ENCODE peak calls at places on chromosomes 5 and 9, in eight cellular contexts. One of them, this sample, is unnamed.

GRCh38 chr9:69919461-69920061 is 98.9 kb downstream of the CFAP95 start:
- DNase-seq in right cardiac atrium: no peak
- DNase-seq in progenitor cell of endocrine pancreas: no peak
- DNase-seq in activated CD4-positive, alpha-beta T cell treated with anti-CD3 and anti-CD28 coated beads, Interleukin-2, amount 50 U/mL, for 24 hours: peak; percentile 4
- DNase-seq in nucleus accumbens: no peak
- DNase-seq in mesendoderm: peak; percentile 60
- DNase-seq in lung: no peak
- DNase-seq in HTR-8/SVneo: peak; percentile 59
- DNase-seq in this sample: no peak

GRCh38 chr5:131792900-131793299 is 3.9 kb downstream of the FNIP1 start:
- DNase-seq in progenitor cell of endocrine pancreas: no peak
- DNase-seq in lung: no peak
- DNase-seq in nucleus accumbens: no peak
- DNase-seq in right cardiac atrium: no peak
- DNase-seq in mesendoderm: no peak
- DNase-seq in activated CD4-positive, alpha-beta T cell treated with anti-CD3 and anti-CD28 coated beads, Interleukin-2, amount 50 U/mL, for 24 hours: no peak
- DNase-seq in HTR-8/SVneo: no peak
- DNase-seq in this sample: no peak

GRCh38 chr5:172688735-172689572 is 47.9 kb downstream of the NEURL1B start:
- DNase-seq in progenitor cell of endocrine pancreas: no peak
- DNase-seq in mesendoderm: no peak
- DNase-seq in activated CD4-positive, alpha-beta T cell treated with anti-CD3 and anti-CD28 coated beads, Interleukin-2, amount 50 U/mL, for 24 hours: peak; percentile 28
- DNase-seq in nucleus accumbens: no peak
- DNase-seq in HTR-8/SVneo: no peak
- DNase-seq in right cardiac atrium: no peak
- DNase-seq in lung: no peak
- DNase-seq in this sample: no peak

GRCh38 chr9:88511906-88512305 is 23.1 kb upstream of the NXNL2 start:
- DNase-seq in progenitor cell of endocrine pancreas: no peak
- DNase-seq in activated CD4-positive, alpha-beta T cell treated with anti-CD3 and anti-CD28 coated beads, Interleukin-2, amount 50 U/mL, for 24 hours: no peak
- DNase-seq in lung: no peak
- DNase-seq in right cardiac atrium: no peak
- DNase-seq in HTR-8/SVneo: no peak
- DNase-seq in mesendoderm: no peak
- DNase-seq in nucleus accumbens: no peak
- DNase-seq in this sample: no peak

GRCh38 chr9:132238992-132239391 is 77.1 kb downstream of the NTNG2 start:
- DNase-seq in lung: no peak
- DNase-seq in HTR-8/SVneo: no peak
- DNase-seq in mesendoderm: no peak
- DNase-seq in right cardiac atrium: no peak
- DNase-seq in nucleus accumbens: no peak
- DNase-seq in activated CD4-positive, alpha-beta T cell treated with anti-CD3 and anti-CD28 coated beads, Interleukin-2, amount 50 U/mL, for 24 hours: no peak
- DNase-seq in progenitor cell of endocrine pancreas: no peak
- DNase-seq in this sample: no peak

GRCh38 chr5:180047667-180048066 is 23.9 kb downstream of the RNF130 start:
- DNase-seq in activated CD4-positive, alpha-beta T cell treated with anti-CD3 and anti-CD28 coated beads, Interleukin-2, amount 50 U/mL, for 24 hours: no peak
- DNase-seq in HTR-8/SVneo: no peak
- DNase-seq in mesendoderm: no peak
- DNase-seq in nucleus accumbens: no peak
- DNase-seq in lung: no peak
- DNase-seq in progenitor cell of endocrine pancreas: no peak
- DNase-seq in right cardiac atrium: peak; percentile 68
- DNase-seq in this sample: peak; percentile 68

GRCh38 chr9:112540800-112541199 is 54.2 kb downstream of the KIAA1958 start:
- DNase-seq in right cardiac atrium: no peak
- DNase-seq in HTR-8/SVneo: no peak
- DNase-seq in nucleus accumbens: no peak
- DNase-seq in activated CD4-positive, alpha-beta T cell treated with anti-CD3 and anti-CD28 coated beads, Interleukin-2, amount 50 U/mL, for 24 hours: no peak
- DNase-seq in lung: no peak
- DNase-seq in progenitor cell of endocrine pancreas: no peak
- DNase-seq in mesendoderm: no peak
- DNase-seq in this sample: no peak

GRCh38 chr9:107946364-107947137 is 457.0 kb upstream of the KLF4 start:
- DNase-seq in activated CD4-positive, alpha-beta T cell treated with anti-CD3 and anti-CD28 coated beads, Interleukin-2, amount 50 U/mL, for 24 hours: no peak
- DNase-seq in lung: no peak
- DNase-seq in progenitor cell of endocrine pancreas: no peak
- DNase-seq in right cardiac atrium: no peak
- DNase-seq in HTR-8/SVneo: no peak
- DNase-seq in nucleus accumbens: no peak
- DNase-seq in mesendoderm: no peak
- DNase-seq in this sample: no peak

GRCh38 chr5:176447538-176447981 is 625 bp upstream of the FAF2 start:
- DNase-seq in HTR-8/SVneo: peak; percentile 49
- DNase-seq in lung: no peak
- DNase-seq in nucleus accumbens: no peak
- DNase-seq in mesendoderm: no peak
- DNase-seq in activated CD4-positive, alpha-beta T cell treated with anti-CD3 and anti-CD28 coated beads, Interleukin-2, amount 50 U/mL, for 24 hours: no peak
- DNase-seq in right cardiac atrium: no peak
- DNase-seq in progenitor cell of endocrine pancreas: peak; percentile 48
- DNase-seq in this sample: no peak

GRCh38 chr9:20994486-20994885 is 37.0 kb downstream of the HACD4 start:
- DNase-seq in activated CD4-positive, alpha-beta T cell treated with anti-CD3 and anti-CD28 coated beads, Interleukin-2, amount 50 U/mL, for 24 hours: no peak
- DNase-seq in right cardiac atrium: no peak
- DNase-seq in mesendoderm: no peak
- DNase-seq in HTR-8/SVneo: no peak
- DNase-seq in progenitor cell of endocrine pancreas: no peak
- DNase-seq in lung: no peak
- DNase-seq in nucleus accumbens: no peak
- DNase-seq in this sample: no peak

GRCh38 chr5:133370281-133370890 is 242.0 kb downstream of the FSTL4 start:
- DNase-seq in mesendoderm: no peak
- DNase-seq in progenitor cell of endocrine pancreas: no peak
- DNase-seq in activated CD4-positive, alpha-beta T cell treated with anti-CD3 and anti-CD28 coated beads, Interleukin-2, amount 50 U/mL, for 24 hours: no peak
- DNase-seq in nucleus accumbens: no peak
- DNase-seq in right cardiac atrium: no peak
- DNase-seq in HTR-8/SVneo: no peak
- DNase-seq in lung: no peak
- DNase-seq in this sample: no peak